ENCODE peak calls at places on chromosomes 1 and 21, in nine cellular contexts. One of them, this sample, is unnamed.

GRCh38 chr1:64499966-64500365 is 30.0 kb downstream of the CACHD1 start:
- DNase-seq in prostate gland: no peak
- DNase-seq in stimulated activated CD8-positive, alpha-beta memory T cell treated with anti-CD3 and anti-CD28 coated beads, Interleukin-4, amount 100 ng/mL, for 48 hours: no peak
- DNase-seq in amygdala: no peak
- DNase-seq in colonic mucosa: no peak
- DNase-seq in stimulated activated CD4-positive, alpha-beta T cell treated with anti-CD3 and anti-CD28 coated beads, TNF-alpha, amount 100 ng/mL, for 1 hour: no peak
- DNase-seq in right atrium auricular region: no peak
- DNase-seq in NCI-H1092: no peak
- DNase-seq in mucosa of descending colon: no peak
- DNase-seq in this sample: no peak

GRCh38 chr1:38818706-38819439 is 40.7 kb downstream of the RRAGC start:
- DNase-seq in prostate gland: no peak
- DNase-seq in stimulated activated CD8-positive, alpha-beta memory T cell treated with anti-CD3 and anti-CD28 coated beads, Interleukin-4, amount 100 ng/mL, for 48 hours: no peak
- DNase-seq in amygdala: no peak
- DNase-seq in colonic mucosa: no peak
- DNase-seq in stimulated activated CD4-positive, alpha-beta T cell treated with anti-CD3 and anti-CD28 coated beads, TNF-alpha, amount 100 ng/mL, for 1 hour: no peak
- DNase-seq in right atrium auricular region: no peak
- DNase-seq in NCI-H1092: no peak
- DNase-seq in mucosa of descending colon: no peak
- DNase-seq in this sample: no peak

GRCh38 chr1:227869851-227870305 is 54.4 kb downstream of the PRSS38 start:
- DNase-seq in prostate gland: no peak
- DNase-seq in stimulated activated CD8-positive, alpha-beta memory T cell treated with anti-CD3 and anti-CD28 coated beads, Interleukin-4, amount 100 ng/mL, for 48 hours: no peak
- DNase-seq in amygdala: no peak
- DNase-seq in colonic mucosa: no peak
- DNase-seq in stimulated activated CD4-positive, alpha-beta T cell treated with anti-CD3 and anti-CD28 coated beads, TNF-alpha, amount 100 ng/mL, for 1 hour: no peak
- DNase-seq in right atrium auricular region: no peak
- DNase-seq in NCI-H1092: no peak
- DNase-seq in mucosa of descending colon: no peak
- DNase-seq in this sample: no peak

GRCh38 chr1:218425647-218426342 is 80.7 kb downstream of the TGFB2 start:
- DNase-seq in prostate gland: no peak
- DNase-seq in stimulated activated CD8-positive, alpha-beta memory T cell treated with anti-CD3 and anti-CD28 coated beads, Interleukin-4, amount 100 ng/mL, for 48 hours: no peak
- DNase-seq in amygdala: no peak
- DNase-seq in colonic mucosa: no peak
- DNase-seq in stimulated activated CD4-positive, alpha-beta T cell treated with anti-CD3 and anti-CD28 coated beads, TNF-alpha, amount 100 ng/mL, for 1 hour: no peak
- DNase-seq in right atrium auricular region: no peak
- DNase-seq in NCI-H1092: no peak
- DNase-seq in mucosa of descending colon: no peak
- DNase-seq in this sample: no peak

GRCh38 chr1:8075511-8076051 is 49.5 kb upstream of the ERRFI1 start:
- DNase-seq in prostate gland: no peak
- DNase-seq in stimulated activated CD8-positive, alpha-beta memory T cell treated with anti-CD3 and anti-CD28 coated beads, Interleukin-4, amount 100 ng/mL, for 48 hours: no peak
- DNase-seq in amygdala: no peak
- DNase-seq in colonic mucosa: no peak
- DNase-seq in stimulated activated CD4-positive, alpha-beta T cell treated with anti-CD3 and anti-CD28 coated beads, TNF-alpha, amount 100 ng/mL, for 1 hour: no peak
- DNase-seq in right atrium auricular region: no peak
- DNase-seq in NCI-H1092: no peak
- DNase-seq in mucosa of descending colon: no peak
- DNase-seq in this sample: no peak

GRCh38 chr1:62325696-62326095 is 6.5 kb upstream of the KANK4 start:
- DNase-seq in prostate gland: no peak
- DNase-seq in stimulated activated CD8-positive, alpha-beta memory T cell treated with anti-CD3 and anti-CD28 coated beads, Interleukin-4, amount 100 ng/mL, for 48 hours: no peak
- DNase-seq in amygdala: no peak
- DNase-seq in colonic mucosa: no peak
- DNase-seq in stimulated activated CD4-positive, alpha-beta T cell treated with anti-CD3 and anti-CD28 coated beads, TNF-alpha, amount 100 ng/mL, for 1 hour: no peak
- DNase-seq in right atrium auricular region: no peak
- DNase-seq in NCI-H1092: no peak
- DNase-seq in mucosa of descending colon: no peak
- DNase-seq in this sample: no peak

GRCh38 chr21:41802684-41803083 is 35.8 kb upstream of the RIPK4 start:
- DNase-seq in prostate gland: peak
- DNase-seq in stimulated activated CD8-positive, alpha-beta memory T cell treated with anti-CD3 and anti-CD28 coated beads, Interleukin-4, amount 100 ng/mL, for 48 hours: no peak
- DNase-seq in amygdala: peak
- DNase-seq in colonic mucosa: peak
- DNase-seq in stimulated activated CD4-positive, alpha-beta T cell treated with anti-CD3 and anti-CD28 coated beads, TNF-alpha, amount 100 ng/mL, for 1 hour: no peak
- DNase-seq in right atrium auricular region: peak
- DNase-seq in NCI-H1092: peak
- DNase-seq in mucosa of descending colon: no peak
- DNase-seq in this sample: peak

GRCh38 chr1:162023547-162024501 is at the start of gene OLFML2B:
- DNase-seq in prostate gland: peak
- DNase-seq in stimulated activated CD8-positive, alpha-beta memory T cell treated with anti-CD3 and anti-CD28 coated beads, Interleukin-4, amount 100 ng/mL, for 48 hours: peak
- DNase-seq in amygdala: peak
- DNase-seq in colonic mucosa: peak
- DNase-seq in stimulated activated CD4-positive, alpha-beta T cell treated with anti-CD3 and anti-CD28 coated beads, TNF-alpha, amount 100 ng/mL, for 1 hour: no peak
- DNase-seq in right atrium auricular region: no peak
- DNase-seq in NCI-H1092: no peak
- DNase-seq in mucosa of descending colon: peak
- DNase-seq in this sample: peak

GRCh38 chr1:16903054-16903453 is 7.3 kb downstream of the RNU1-2 start:
- DNase-seq in prostate gland: no peak
- DNase-seq in stimulated activated CD8-positive, alpha-beta memory T cell treated with anti-CD3 and anti-CD28 coated beads, Interleukin-4, amount 100 ng/mL, for 48 hours: no peak
- DNase-seq in amygdala: no peak
- DNase-seq in colonic mucosa: no peak
- DNase-seq in stimulated activated CD4-positive, alpha-beta T cell treated with anti-CD3 and anti-CD28 coated beads, TNF-alpha, amount 100 ng/mL, for 1 hour: no peak
- DNase-seq in right atrium auricular region: no peak
- DNase-seq in NCI-H1092: no peak
- DNase-seq in mucosa of descending colon: no peak
- DNase-seq in this sample: no peak

GRCh38 chr1:25182629-25183028 is 49.7 kb downstream of the SYF2 start:
- DNase-seq in prostate gland: no peak
- DNase-seq in stimulated activated CD8-positive, alpha-beta memory T cell treated with anti-CD3 and anti-CD28 coated beads, Interleukin-4, amount 100 ng/mL, for 48 hours: no peak
- DNase-seq in amygdala: no peak
- DNase-seq in colonic mucosa: no peak
- DNase-seq in stimulated activated CD4-positive, alpha-beta T cell treated with anti-CD3 and anti-CD28 coated beads, TNF-alpha, amount 100 ng/mL, for 1 hour: no peak
- DNase-seq in right atrium auricular region: no peak
- DNase-seq in NCI-H1092: no peak
- DNase-seq in mucosa of descending colon: no peak
- DNase-seq in this sample: no peak

GRCh38 chr1:178150610-178151009 is 56.7 kb downstream of the RASAL2 start:
- DNase-seq in prostate gland: no peak
- DNase-seq in stimulated activated CD8-positive, alpha-beta memory T cell treated with anti-CD3 and anti-CD28 coated beads, Interleukin-4, amount 100 ng/mL, for 48 hours: no peak
- DNase-seq in amygdala: no peak
- DNase-seq in colonic mucosa: no peak
- DNase-seq in stimulated activated CD4-positive, alpha-beta T cell treated with anti-CD3 and anti-CD28 coated beads, TNF-alpha, amount 100 ng/mL, for 1 hour: no peak
- DNase-seq in right atrium auricular region: no peak
- DNase-seq in NCI-H1092: no peak
- DNase-seq in mucosa of descending colon: no peak
- DNase-seq in this sample: no peak

GRCh38 chr1:149928388-149928724 is 753 bp upstream of the SF3B4 start:
- DNase-seq in prostate gland: no peak
- DNase-seq in stimulated activated CD8-positive, alpha-beta memory T cell treated with anti-CD3 and anti-CD28 coated beads, Interleukin-4, amount 100 ng/mL, for 48 hours: no peak
- DNase-seq in amygdala: no peak
- DNase-seq in colonic mucosa: no peak
- DNase-seq in stimulated activated CD4-positive, alpha-beta T cell treated with anti-CD3 and anti-CD28 coated beads, TNF-alpha, amount 100 ng/mL, for 1 hour: no peak
- DNase-seq in right atrium auricular region: no peak
- DNase-seq in NCI-H1092: no peak
- DNase-seq in mucosa of descending colon: no peak
- DNase-seq in this sample: no peak

GRCh38 chr1:39648496-39648895 is 9.1 kb upstream of the HEYL start:
- DNase-seq in prostate gland: no peak
- DNase-seq in stimulated activated CD8-positive, alpha-beta memory T cell treated with anti-CD3 and anti-CD28 coated beads, Interleukin-4, amount 100 ng/mL, for 48 hours: no peak
- DNase-seq in amygdala: no peak
- DNase-seq in colonic mucosa: no peak
- DNase-seq in stimulated activated CD4-positive, alpha-beta T cell treated with anti-CD3 and anti-CD28 coated beads, TNF-alpha, amount 100 ng/mL, for 1 hour: no peak
- DNase-seq in right atrium auricular region: no peak
- DNase-seq in NCI-H1092: no peak
- DNase-seq in mucosa of descending colon: no peak
- DNase-seq in this sample: no peak

GRCh38 chr1:53582211-53583020 is 123.2 kb downstream of the DMRTB1 start:
- DNase-seq in prostate gland: no peak
- DNase-seq in stimulated activated CD8-positive, alpha-beta memory T cell treated with anti-CD3 and anti-CD28 coated beads, Interleukin-4, amount 100 ng/mL, for 48 hours: no peak
- DNase-seq in amygdala: no peak
- DNase-seq in colonic mucosa: no peak
- DNase-seq in stimulated activated CD4-positive, alpha-beta T cell treated with anti-CD3 and anti-CD28 coated beads, TNF-alpha, amount 100 ng/mL, for 1 hour: no peak
- DNase-seq in right atrium auricular region: no peak
- DNase-seq in NCI-H1092: no peak
- DNase-seq in mucosa of descending colon: no peak
- DNase-seq in this sample: no peak

GRCh38 chr1:153344718-153345025 is 4.0 kb downstream of the PGLYRP4 start:
- DNase-seq in prostate gland: peak
- DNase-seq in stimulated activated CD8-positive, alpha-beta memory T cell treated with anti-CD3 and anti-CD28 coated beads, Interleukin-4, amount 100 ng/mL, for 48 hours: no peak
- DNase-seq in amygdala: no peak
- DNase-seq in colonic mucosa: peak
- DNase-seq in stimulated activated CD4-positive, alpha-beta T cell treated with anti-CD3 and anti-CD28 coated beads, TNF-alpha, amount 100 ng/mL, for 1 hour: no peak
- DNase-seq in right atrium auricular region: no peak
- DNase-seq in NCI-H1092: no peak
- DNase-seq in mucosa of descending colon: no peak
- DNase-seq in this sample: no peak

GRCh38 chr1:160548183-160548582 is 25.1 kb upstream of the SLAMF6 start:
- DNase-seq in prostate gland: no peak
- DNase-seq in stimulated activated CD8-positive, alpha-beta memory T cell treated with anti-CD3 and anti-CD28 coated beads, Interleukin-4, amount 100 ng/mL, for 48 hours: no peak
- DNase-seq in amygdala: no peak
- DNase-seq in colonic mucosa: no peak
- DNase-seq in stimulated activated CD4-positive, alpha-beta T cell treated with anti-CD3 and anti-CD28 coated beads, TNF-alpha, amount 100 ng/mL, for 1 hour: no peak
- DNase-seq in right atrium auricular region: no peak
- DNase-seq in NCI-H1092: no peak
- DNase-seq in mucosa of descending colon: no peak
- DNase-seq in this sample: no peak

This sample was measured in head of caudate nucleus.